ENCODE peak calls at places on chromosomes 5 and 9, in ten cellular contexts. A is 8988T; L is astrocyte of the spinal cord; Z is lung; H is activated CD4-positive, alpha-beta T cell treated with anti-CD3 and anti-CD28 coated beads, Interleukin-2, amount 50 U/mL, for 4 hours; T is GM12865; W is posterior vena cava; C is activated CD8-positive, alpha-beta memory T cell treated with anti-CD3 and anti-CD28 coated beads, Interleukin-2, amount 50 U/mL, for 4 hours; G is neural progenitor cell; B is ureter. D is an unnamed sample.

GRCh38 chr9:93992830-93993229 is 37.7 kb upstream of the BARX1 start:
- DNase-seq in A (no peak), L (no peak), Z (no peak), H (no peak), T (no peak), W (no peak), C (no peak), G (no peak), B (no peak), D (no peak)

GRCh38 chr9:111463036-111463435 is 21.1 kb downstream of the ECPAS start:
- DNase-seq in A (no peak), L (no peak), Z (no peak), H (no peak), T (no peak), W (no peak), C (no peak), G (no peak), B (no peak), D (no peak)

GRCh38 chr5:151028717-151029116 is 8.3 kb downstream of the GPX3 start:
- DNase-seq in A (no peak), L (no peak), Z (no peak), H (no peak), T (no peak), W (peak), C (no peak), G (no peak), B (no peak), D (no peak)

GRCh38 chr5:141507387-141508091 is 18.7 kb downstream of the PCDHGC5 start:
- DNase-seq in A (no peak), L (peak), Z (no peak), H (no peak), T (peak), W (no peak), C (no peak), G (peak), B (no peak), D (no peak)

GRCh38 chr5:119453045-119453383 is 717 bp downstream of the HSD17B4 start:
- DNase-seq in A (no peak), L (peak), Z (peak), H (no peak), T (peak), W (no peak), C (no peak), G (no peak), B (peak), D (no peak)

GRCh38 chr9:134742822-134743221 is 101.2 kb downstream of the COL5A1 start:
- DNase-seq in A (no peak), L (no peak), Z (no peak), H (no peak), T (no peak), W (no peak), C (no peak), G (no peak), B (no peak), D (no peak)

GRCh38 chr9:107174441-107174840 is 108.6 kb upstream of the RAD23B start:
- DNase-seq in A (no peak), L (peak), Z (no peak), H (no peak), T (peak), W (no peak), C (no peak), G (no peak), B (no peak), D (no peak)

GRCh38 chr5:138336952-138337684 is 948 bp upstream of the FAM53C start:
- DNase-seq in A (peak), L (no peak), Z (peak), H (peak), T (no peak), W (peak), C (no peak), G (no peak), B (peak), D (no peak)

GRCh38 chr5:3715048-3715447 is 119.4 kb downstream of the IRX1 start:
- DNase-seq in A (no peak), L (no peak), Z (no peak), H (no peak), T (no peak), W (no peak), C (no peak), G (no peak), B (no peak), D (no peak)

GRCh38 chr5:37867634-37868033 is 27.8 kb upstream of the GDNF start:
- DNase-seq in A (no peak), L (peak), Z (no peak), H (no peak), T (no peak), W (no peak), C (no peak), G (no peak), B (no peak), D (no peak)

GRCh38 chr9:124502711-124503702 is 4.2 kb downstream of the NR5A1 start:
- DNase-seq in A (no peak), L (no peak), Z (no peak), H (no peak), T (no peak), W (no peak), C (no peak), G (peak), B (no peak), D (no peak)

GRCh38 chr5:169567079-169567478 is 16.5 kb upstream of the SPDL1 start:
- DNase-seq in A (no peak), L (peak), Z (no peak), H (no peak), T (peak), W (no peak), C (no peak), G (peak), B (no peak), D (peak)

GRCh38 chr9:93030642-93031628 is 27.6 kb upstream of the SUSD3 start:
- DNase-seq in A (no peak), L (no peak), Z (no peak), H (no peak), T (no peak), W (no peak), C (no peak), G (no peak), B (no peak), D (no peak)

GRCh38 chr5:168076561-168076991 is 214.9 kb upstream of the WWC1 start:
- DNase-seq in A (no peak), L (peak), Z (no peak), H (no peak), T (peak), W (no peak), C (no peak), G (peak), B (no peak), D (peak)

GRCh38 chr9:75088646-75089368 is 493 bp downstream of the OSTF1 start:
- DNase-seq in A (no peak), L (peak), Z (peak), H (peak), T (peak), W (peak), C (peak), G (peak), B (peak), D (no peak)

GRCh38 chr9:5799314-5799713 is 33.6 kb downstream of the ERMP1 start:
- DNase-seq in A (no peak), L (peak), Z (no peak), H (no peak), T (no peak), W (no peak), C (no peak), G (peak), B (no peak), D (no peak)

GRCh38 chr9:95874303-95874988 is 1.0 kb upstream of the ERCC6L2 start:
- DNase-seq in A (no peak), L (no peak), Z (no peak), H (no peak), T (peak), W (no peak), C (no peak), G (peak), B (no peak), D (no peak)

GRCh38 chr9:117687532-117687931 is 16.7 kb upstream of the TLR4 start:
- DNase-seq in A (no peak), L (no peak), Z (no peak), H (no peak), T (no peak), W (no peak), C (no peak), G (peak), B (no peak), D (no peak)

GRCh38 chr5:97297063-97297715 is 114.1 kb upstream of the RIOK2 start:
- DNase-seq in A (no peak), L (no peak), Z (no peak), H (no peak), T (peak), W (no peak), C (no peak), G (peak), B (no peak), D (peak)

GRCh38 chr5:105945203-105945972 is 1725.3 kb downstream of the EFNA5 start:
- DNase-seq in A (no peak), L (no peak), Z (no peak), H (no peak), T (no peak), W (no peak), C (no peak), G (no peak), B (no peak), D (no peak)

GRCh38 chr9:6969805-6970204 is 212.0 kb downstream of the KDM4C start:
- DNase-seq in A (no peak), L (no peak), Z (no peak), H (no peak), T (no peak), W (no peak), C (no peak), G (no peak), B (no peak), D (no peak)

GRCh38 chr5:176568657-176569056 is 19.5 kb downstream of the CDHR2 start:
- DNase-seq in A (no peak), L (no peak), Z (no peak), H (no peak), T (no peak), W (no peak), C (no peak), G (no peak), B (no peak), D (no peak)

GRCh38 chr9:13127164-13127563 is 152.3 kb downstream of the MPDZ start:
- DNase-seq in A (no peak), L (no peak), Z (no peak), H (no peak), T (no peak), W (no peak), C (no peak), G (no peak), B (no peak), D (no peak)

GRCh38 chr9:99868845-99869244 is 37.6 kb upstream of the STX17 start:
- DNase-seq in A (no peak), L (peak), Z (no peak), H (no peak), T (peak), W (no peak), C (no peak), G (no peak), B (no peak), D (no peak)

GRCh38 chr9:92726971-92727715 is 37.5 kb downstream of the BICD2 start:
- DNase-seq in A (no peak), L (peak), Z (no peak), H (no peak), T (no peak), W (peak), C (no peak), G (peak), B (no peak), D (no peak)

GRCh38 chr5:42908086-42908485 is 96.4 kb upstream of the SELENOP start:
- DNase-seq in A (no peak), L (no peak), Z (no peak), H (no peak), T (no peak), W (no peak), C (no peak), G (no peak), B (no peak), D (no peak)

GRCh38 chr9:16307626-16308195 is 562.8 kb downstream of the BNC2 start:
- DNase-seq in A (no peak), L (no peak), Z (no peak), H (no peak), T (no peak), W (no peak), C (no peak), G (no peak), B (no peak), D (no peak)

GRCh38 chr5:180607861-180608571 is 16.7 kb upstream of the SCGB3A1 start:
- DNase-seq in A (no peak), L (no peak), Z (peak), H (no peak), T (no peak), W (peak), C (no peak), G (no peak), B (no peak), D (no peak)

GRCh38 chr9:92989561-92989960 is 42.2 kb downstream of the FGD3 start:
- DNase-seq in A (no peak), L (no peak), Z (no peak), H (no peak), T (no peak), W (no peak), C (no peak), G (peak), B (no peak), D (no peak)

GRCh38 chr9:117528225-117528624 is 113.4 kb upstream of the ASTN2 start:
- DNase-seq in A (no peak), L (no peak), Z (no peak), H (no peak), T (peak), W (no peak), C (no peak), G (no peak), B (no peak), D (no peak)

GRCh38 chr5:173888473-173889135 is 455 bp downstream of the CPEB4 start:
- DNase-seq in A (no peak), L (no peak), Z (no peak), H (no peak), T (no peak), W (peak), C (peak), G (peak), B (no peak), D (peak)